ENCODE peak calls at places on chromosome 6, in eight cellular contexts. K, Z, S, X, P, T, E and R are unnamed samples.

GRCh38 chr6:124869412-124869811 is 92.8 kb upstream of the RNF217 start:
- DNase-seq in T (no peak), S (peak), K (no peak), Z (no peak), X (peak), E (peak), P (no peak), R (no peak)

GRCh38 chr6:10478187-10479040 is 42.7 kb upstream of the GCNT2 start:
- DNase-seq in S (peak), T (peak), Z (peak), P (no peak), X (peak), E (peak), K (no peak), R (no peak)

GRCh38 chr6:110055387-110055735 is 77.2 kb downstream of the GPR6 start:
- DNase-seq in E (no peak), S (no peak), K (no peak), Z (no peak), T (no peak), X (no peak), P (no peak), R (no peak)

GRCh38 chr6:144777249-144777648 is 492.1 kb downstream of the UTRN start:
- DNase-seq in E (no peak), T (no peak), X (no peak), P (no peak), S (no peak), Z (no peak), K (no peak), R (no peak)

GRCh38 chr6:96304997-96305396 is 216.6 kb upstream of the UFL1 start:
- DNase-seq in K (no peak), P (no peak), T (no peak), X (no peak), S (no peak), E (no peak), Z (no peak), R (no peak)

GRCh38 chr6:52103661-52104060 is 16.2 kb upstream of the PKHD1 start:
- DNase-seq in K (no peak), E (no peak), X (no peak), P (no peak), S (no peak), Z (no peak), T (no peak), R (no peak)

GRCh38 chr6:40779399-40779798 is 192.2 kb upstream of the LRFN2 start:
- DNase-seq in X (no peak), S (peak), Z (peak), P (no peak), E (peak), T (no peak), K (peak), R (no peak)

GRCh38 chr6:44050872-44051421 is 76.3 kb downstream of the MRPL14 start:
- DNase-seq in Z (no peak), X (no peak), P (no peak), E (no peak), T (no peak), S (no peak), K (no peak), R (no peak)

GRCh38 chr6:130070306-130070705 is 51.9 kb downstream of the L3MBTL3 start:
- DNase-seq in P (no peak), T (no peak), E (no peak), Z (no peak), S (no peak), K (no peak), X (peak), R (no peak)

GRCh38 chr6:166173292-166173951 is 5.8 kb upstream of the TBXT start:
- DNase-seq in S (no peak), Z (no peak), K (no peak), P (no peak), T (no peak), E (peak), X (peak), R (no peak)

GRCh38 chr6:129981598-129981997 is 36.8 kb upstream of the L3MBTL3 start:
- DNase-seq in Z (peak), X (peak), E (peak), S (peak), T (no peak), K (no peak), P (no peak), R (no peak)

GRCh38 chr6:38755874-38756273 is 40.8 kb downstream of the DNAH8 start:
- DNase-seq in Z (no peak), X (no peak), T (no peak), P (no peak), E (no peak), S (no peak), K (no peak), R (no peak)

GRCh38 chr6:111521497-111522275 is 38.7 kb upstream of the REV3L start:
- DNase-seq in P (no peak), S (peak), X (no peak), T (no peak), K (no peak), E (peak), Z (peak), R (no peak)

GRCh38 chr6:73340048-73340447 is 14.0 kb downstream of the DPPA5 start:
- DNase-seq in Z (no peak), K (no peak), T (no peak), E (peak), X (no peak), S (no peak), P (no peak), R (no peak)

GRCh38 chr6:52641826-52642225 is 29.1 kb upstream of the TMEM14A start:
- DNase-seq in K (no peak), X (peak), S (no peak), P (no peak), T (no peak), E (no peak), Z (no peak), R (no peak)

GRCh38 chr6:83114164-83114563 is 46.7 kb downstream of the DOP1A start:
- DNase-seq in E (peak), Z (no peak), S (peak), P (no peak), K (no peak), T (no peak), X (peak), R (no peak)

GRCh38 chr6:152705327-152705726 is 7.6 kb downstream of the MYCT1 start:
- DNase-seq in S (no peak), Z (no peak), K (no peak), E (no peak), P (no peak), X (no peak), T (no peak), R (no peak)

GRCh38 chr6:24125980-24126379 is at the start of gene NRSN1:
- DNase-seq in Z (no peak), K (no peak), P (no peak), T (peak), X (no peak), S (no peak), E (no peak), R (no peak)

GRCh38 chr6:6969761-6970223 is 138.0 kb upstream of the RREB1 start:
- DNase-seq in X (no peak), T (no peak), Z (no peak), S (no peak), K (no peak), P (peak), E (no peak), R (no peak)

GRCh38 chr6:46056906-46057529 is 41.4 kb upstream of the CLIC5 start:
- DNase-seq in S (no peak), E (peak), P (no peak), K (no peak), Z (no peak), X (peak), T (no peak), R (no peak)

GRCh38 chr6:136387316-136387715 is 97.7 kb upstream of the BCLAF1 start:
- DNase-seq in S (no peak), K (no peak), E (no peak), Z (no peak), P (no peak), T (no peak), X (no peak), R (no peak)

GRCh38 chr6:148564494-148564893 is 182.3 kb upstream of the UST start:
- DNase-seq in X (no peak), P (no peak), E (no peak), T (no peak), Z (no peak), S (no peak), K (no peak), R (no peak)

GRCh38 chr6:38542031-38542430 is 97.7 kb downstream of the BTBD9 start:
- DNase-seq in E (peak), P (no peak), Z (peak), S (no peak), K (no peak), T (no peak), X (peak), R (no peak)

GRCh38 chr6:137715589-137716045 is 151.4 kb upstream of the TNFAIP3 start:
- DNase-seq in E (no peak), P (no peak), X (no peak), K (no peak), T (no peak), S (peak), Z (peak), R (no peak)

GRCh38 chr6:162123797-162124196 is 603.8 kb downstream of the PRKN start:
- DNase-seq in Z (no peak), T (no peak), K (no peak), P (no peak), X (peak), S (no peak), E (peak), R (no peak)

GRCh38 chr6:138520463-138520862 is 21.2 kb upstream of the NHSL1 start:
- DNase-seq in S (peak), Z (peak), T (no peak), K (no peak), X (peak), E (peak), P (no peak), R (no peak)

GRCh38 chr6:53803081-53803860 is 8.5 kb downstream of the LRRC1 start:
- DNase-seq in E (peak), Z (peak), S (peak), P (no peak), K (no peak), X (no peak), T (no peak), R (no peak)

GRCh38 chr6:75693534-75693933 is 55.5 kb upstream of the MYO6 start:
- DNase-seq in P (no peak), E (peak), X (peak), Z (peak), T (no peak), S (no peak), K (peak), R (no peak)

GRCh38 chr6:82954937-82955577 is 110.6 kb downstream of the UBE3D start:
- DNase-seq in Z (peak), K (no peak), T (no peak), P (no peak), S (peak), E (peak), X (no peak), R (no peak)

GRCh38 chr6:6825986-6826901 is 237.7 kb downstream of the LY86 start:
- DNase-seq in S (no peak), K (no peak), X (peak), T (no peak), E (peak), P (peak), Z (peak), R (no peak)

GRCh38 chr6:136031982-136032381 is 180.5 kb downstream of the PDE7B start:
- DNase-seq in K (no peak), S (peak), Z (peak), E (peak), T (no peak), X (peak), P (no peak), R (no peak)

GRCh38 chr6:26550250-26550993 is 12.3 kb downstream of the HMGN4 start:
- DNase-seq in P (peak), Z (peak), X (peak), T (peak), K (no peak), E (peak), S (no peak), R (no peak)

GRCh38 chr6:52152070-52152423 is 34.1 kb upstream of the IL17A start:
- DNase-seq in P (no peak), K (no peak), T (no peak), S (no peak), Z (no peak), X (no peak), E (no peak), R (no peak)

GRCh38 chr6:143973097-143973979 is 34.7 kb downstream of the PLAGL1 start:
- DNase-seq in S (no peak), Z (no peak), K (no peak), E (no peak), P (no peak), X (no peak), T (peak), R (no peak)

GRCh38 chr6:159842035-159842434 is 42.0 kb downstream of the PNLDC1 start:
- DNase-seq in Z (no peak), P (no peak), X (peak), S (peak), T (no peak), E (peak), K (no peak), R (no peak)
- TF ChIP-seq CTCF in Z (peak), P (no peak), X (peak), S (peak), T (peak), E (peak), K (peak), R (no peak)

GRCh38 chr6:14883921-14884320 is 361.9 kb upstream of the JARID2 start:
- DNase-seq in P (no peak), X (no peak), S (peak), Z (peak), K (peak), T (no peak), E (peak), R (no peak)

GRCh38 chr6:14882394-14883073 is 363.3 kb upstream of the JARID2 start:
- DNase-seq in E (peak), X (no peak), T (no peak), P (no peak), K (no peak), S (no peak), Z (peak), R (no peak)

GRCh38 chr6:14887181-14887580 is 358.7 kb upstream of the JARID2 start:
- DNase-seq in E (no peak), X (no peak), S (no peak), Z (no peak), K (no peak), P (no peak), T (no peak), R (no peak)

GRCh38 chr6:14887986-14888574 is 357.8 kb upstream of the JARID2 start:
- DNase-seq in P (no peak), Z (no peak), K (no peak), S (no peak), E (no peak), X (no peak), T (no peak), R (no peak)

GRCh38 chr6:14885471-14885987 is 360.3 kb upstream of the JARID2 start:
- DNase-seq in E (no peak), T (no peak), S (no peak), K (no peak), Z (no peak), X (peak), P (no peak), R (no peak)
- TF ChIP-seq CTCF in E (no peak), T (no peak), S (no peak), K (no peak), Z (no peak), X (no peak), P (no peak), R (no peak)

GRCh38 chr6:140768133-140768532 is 1364.6 kb upstream of the GJE1 start:
- DNase-seq in E (no peak), K (no peak), Z (no peak), S (no peak), X (no peak), P (no peak), T (no peak), R (no peak)

GRCh38 chr6:140777780-140778179 is 1354.9 kb upstream of the GJE1 start:
- DNase-seq in T (no peak), E (no peak), Z (no peak), S (no peak), X (no peak), P (no peak), K (no peak), R (no peak)

GRCh38 chr6:140773276-140773675 is 1359.4 kb upstream of the GJE1 start:
- DNase-seq in E (peak), T (no peak), S (no peak), P (no peak), Z (peak), K (no peak), X (peak), R (no peak)

GRCh38 chr6:140779341-140779740 is 1353.4 kb upstream of the GJE1 start:
- DNase-seq in X (peak), Z (no peak), S (peak), P (no peak), T (no peak), K (no peak), E (peak), R (no peak)

GRCh38 chr6:140774080-140774505 is 1358.6 kb upstream of the GJE1 start:
- DNase-seq in T (no peak), E (peak), X (peak), S (peak), Z (peak), K (peak), P (no peak), R (no peak)
- TF ChIP-seq CTCF in T (no peak), E (no peak), X (no peak), S (no peak), Z (no peak), K (no peak), P (no peak), R (no peak)

DNA sequence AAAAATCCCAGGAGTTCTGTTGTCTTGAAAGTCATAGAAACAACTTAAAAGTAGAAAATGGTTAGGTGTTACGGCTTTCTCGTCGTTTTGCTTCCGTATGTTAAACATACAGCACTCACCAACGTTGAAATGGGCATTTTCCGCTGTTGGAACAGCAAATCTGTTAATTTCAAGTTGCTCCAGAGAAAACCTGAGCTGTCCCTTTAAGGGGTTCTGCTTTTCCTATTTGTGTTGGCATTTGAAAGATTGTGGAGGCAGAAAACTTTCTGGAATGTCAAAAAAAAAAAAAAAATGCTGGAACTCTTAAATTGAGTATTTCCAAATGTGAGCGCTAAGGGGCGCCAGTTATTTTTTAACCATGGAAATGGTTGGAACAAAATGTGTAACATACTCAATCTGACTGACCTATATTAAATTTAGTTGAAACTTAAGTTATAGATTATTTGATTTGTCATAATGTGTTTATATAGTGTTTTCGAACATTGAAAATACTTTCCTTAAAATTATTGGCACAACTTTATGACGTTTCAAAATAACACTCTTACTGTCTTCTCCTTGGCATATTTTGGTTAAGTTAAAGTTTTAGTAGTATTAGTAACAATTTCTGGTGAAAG is 2.2 kb downstream of the QKI start:
- DNase-seq in K (peak), E (peak), Z (peak), S (peak), T (peak), P (no peak), X (peak), R (no peak)
- TF ChIP-seq CTCF in K (peak), E (peak), Z (peak), S (peak), T (peak), P (peak), X (peak), R (no peak)

DNA sequence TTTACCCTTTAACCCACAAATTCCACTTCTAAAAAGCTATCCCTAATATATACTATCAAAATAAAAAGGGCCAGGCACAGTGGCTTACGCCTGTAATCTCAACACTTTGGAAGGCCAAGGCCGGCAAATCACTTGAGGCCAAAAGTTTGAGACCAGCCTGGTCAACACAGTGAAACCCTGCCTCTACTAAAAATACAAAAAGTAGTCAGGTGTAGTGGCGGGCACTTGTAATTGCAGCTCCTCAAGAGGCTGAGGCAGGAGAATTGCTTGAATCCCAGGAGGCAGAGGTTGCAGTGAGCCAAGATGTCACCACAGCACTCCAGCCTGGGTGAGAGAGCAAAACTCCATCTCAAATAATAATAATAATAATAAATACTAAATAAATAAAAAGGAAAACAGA is 82.5 kb downstream of the TRIM27 start:
- DNase-seq in S (no peak), P (no peak), Z (no peak), T (no peak), K (no peak), X (no peak), E (no peak), R (no peak)
- TF ChIP-seq CTCF in S (no peak), P (no peak), Z (no peak), T (peak), K (no peak), X (no peak), E (no peak), R (no peak)

GRCh38 chr6:13398421-13398994 is 70.2 kb upstream of the TBC1D7 start:
- DNase-seq in S (no peak), X (no peak), P (no peak), K (no peak), E (no peak), Z (no peak), T (peak), R (no peak)

GRCh38 chr6:13396241-13396792 is 68.0 kb upstream of the TBC1D7 start:
- DNase-seq in E (no peak), P (no peak), T (no peak), X (no peak), S (no peak), Z (no peak), K (no peak), R (no peak)

GRCh38 chr6:13395272-13396237 is 67.2 kb upstream of the TBC1D7 start:
- DNase-seq in P (peak), X (peak), T (no peak), E (peak), Z (peak), K (peak), S (peak), R (peak)

GRCh38 chr6:13398081-13398406 is 69.7 kb upstream of the TBC1D7 start:
- DNase-seq in P (no peak), Z (no peak), S (no peak), K (no peak), T (no peak), E (no peak), X (no peak), R (no peak)

DNA sequence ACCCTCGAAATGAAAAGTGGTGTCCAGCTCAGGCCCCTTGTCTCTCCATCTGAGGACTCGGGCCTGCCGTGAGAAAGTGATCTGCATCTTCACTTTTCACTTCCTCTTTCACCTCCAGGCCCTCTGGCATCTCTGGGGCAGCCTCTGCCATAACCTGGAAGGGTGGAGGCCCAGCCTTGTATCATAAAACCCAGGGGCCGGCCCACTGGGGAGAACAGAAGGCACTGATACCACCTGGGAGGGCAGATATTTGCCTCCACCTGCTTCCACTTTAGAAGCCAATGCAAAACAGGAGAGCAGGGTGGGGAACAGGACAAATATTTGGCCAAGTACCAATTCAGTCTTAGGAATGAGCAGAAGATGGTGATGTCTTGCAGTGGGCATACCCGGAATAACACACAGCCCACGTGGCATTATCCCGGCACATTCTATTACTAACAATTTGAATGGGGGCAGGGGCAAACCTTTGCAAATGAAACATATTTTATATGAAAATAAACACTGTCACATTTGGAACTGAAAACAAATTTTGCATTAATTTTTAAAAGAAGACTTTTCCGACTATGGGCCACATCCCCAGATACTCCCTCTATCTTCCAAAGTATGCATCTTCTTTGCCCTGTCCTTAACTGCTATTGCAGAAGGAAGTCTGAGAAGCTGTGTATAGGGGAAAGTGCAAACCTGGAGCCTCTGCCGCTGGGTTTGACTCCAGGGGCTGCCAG is 69.2 kb upstream of the TBC1D7 start:
- DNase-seq in K (no peak), T (no peak), S (no peak), Z (no peak), E (no peak), P (no peak), X (no peak), R (no peak)
- TF ChIP-seq CTCF in K (no peak), T (peak), S (peak), Z (peak), E (peak), P (no peak), X (no peak), R (no peak)